ENCODE peak calls at places on chromosomes 7 and 10, in eight cellular contexts. C is cardiac muscle cell, E is HAP-1, U is colonic mucosa, O is testis, Q is fibroblast of lung, S is tibial artery, Y is left ventricle myocardium inferior. D is an unnamed sample.

GRCh38 chr7:157480651-157481050 is 143.8 kb downstream of the DNAJB6 start:
- DNase-seq in O (no peak), E (no peak), S (no peak), U (no peak), Y (no peak), C (no peak), Q (no peak), D (no peak)

GRCh38 chr10:73032536-73032935 is 64.1 kb downstream of the P4HA1 start:
- DNase-seq in U (no peak), C (no peak), S (no peak), E (no peak), Y (no peak), Q (no peak), O (no peak), D (no peak)

GRCh38 chr10:124685251-124685650 is 58.9 kb downstream of the FAM53B start:
- DNase-seq in Y (peak; percentile 57), U (no peak), Q (peak; percentile 25), C (no peak), S (peak; percentile 75), O (no peak), E (no peak), D (peak; percentile 83)

GRCh38 chr10:18290651-18291313 is 150.6 kb downstream of the CACNB2 start:
- DNase-seq in C (no peak), O (no peak), E (peak; percentile 73), Y (no peak), Q (no peak), S (no peak), U (no peak), D (no peak)

GRCh38 chr10:96632974-96633373 is 46.2 kb upstream of the TM9SF3 start:
- DNase-seq in O (no peak), Y (no peak), S (no peak), Q (no peak), U (no peak), E (no peak), C (peak; percentile 61), D (no peak)

GRCh38 chr7:130392456-130392860 is 12.2 kb downstream of the CPA1 start:
- DNase-seq in O (no peak), Y (no peak), S (no peak), C (no peak), Q (peak; percentile 82), E (no peak), U (no peak), D (no peak)

GRCh38 chr10:71244638-71245419 is 32.5 kb downstream of the UNC5B start:
- DNase-seq in C (no peak), E (no peak), Y (peak; percentile 71), S (peak; percentile 60), O (peak; percentile 67), Q (peak; percentile 76), U (no peak), D (peak; percentile 87)

GRCh38 chr10:4240641-4241197 is 455.7 kb upstream of the KLF6 start:
- DNase-seq in Y (no peak), E (no peak), C (no peak), O (no peak), Q (peak; percentile 93), S (no peak), U (no peak), D (no peak)

GRCh38 chr7:23852135-23852534 is 142.1 kb downstream of the STK31 start:
- DNase-seq in S (no peak), O (no peak), Y (no peak), Q (peak; percentile 33), E (no peak), C (no peak), U (no peak), D (no peak)

GRCh38 chr7:2015251-2015871 is 217.4 kb downstream of the MAD1L1 start:
- DNase-seq in O (no peak), Q (no peak), S (peak; percentile 16), C (no peak), Y (peak; percentile 7), E (no peak), U (no peak), D (peak; percentile 42)

GRCh38 chr10:58641708-58642107 is 129.0 kb downstream of the BICC1 start:
- DNase-seq in O (no peak), U (no peak), S (no peak), E (peak; percentile 25), C (no peak), Q (peak; percentile 95), Y (no peak), D (no peak)

GRCh38 chr10:110504111-110504735 is 6.5 kb downstream of the DUSP5 start:
- DNase-seq in E (no peak), C (no peak), Q (peak; percentile 81), U (peak; percentile 45), S (peak; percentile 47), Y (no peak), O (peak; percentile 43), D (peak; percentile 64)

GRCh38 chr7:148925836-148926235 is 41.7 kb upstream of the EZH2 start:
- DNase-seq in C (no peak), O (no peak), S (no peak), U (no peak), E (no peak), Q (no peak), Y (no peak), D (no peak)

GRCh38 chr7:22855049-22855392 is 32.4 kb upstream of the TOMM7 start:
- DNase-seq in Y (no peak), O (no peak), C (no peak), S (no peak), U (no peak), E (no peak), Q (no peak), D (no peak)

GRCh38 chr7:6154542-6155404 is 117.7 kb downstream of the CYTH3 start:
- DNase-seq in U (no peak), Q (no peak), S (no peak), E (no peak), C (no peak), Y (no peak), O (no peak), D (peak; percentile 83)

GRCh38 chr7:115561341-115562110 is 469.0 kb downstream of the TFEC start:
- DNase-seq in E (no peak), O (peak; percentile 29), S (no peak), Q (peak; percentile 95), U (no peak), Y (no peak), C (no peak), D (no peak)

GRCh38 chr7:55185321-55185802 is 166.5 kb downstream of the EGFR start:
- DNase-seq in S (no peak), O (no peak), C (no peak), E (no peak), Q (peak; percentile 35), Y (no peak), U (no peak), D (no peak)

GRCh38 chr10:114544045-114544659 is 113.9 kb downstream of the ABLIM1 start:
- DNase-seq in Q (no peak), Y (no peak), U (peak; percentile 62), S (no peak), O (no peak), C (no peak), E (no peak), D (peak; percentile 49)
- H3K4me1 ChIP-seq in Q (peaks cover 7% of the 10 kb centered on the region), Y (peaks cover 94% of the 10 kb centered on the region), U (peaks cover 13% of the 10 kb centered on the region), S (no peaks in the 10 kb centered on the region), O (no peaks in the 10 kb centered on the region), C (no peaks in the 10 kb centered on the region), E (no peaks in the 10 kb centered on the region), D (peaks cover 13% of the 10 kb centered on the region)

GRCh38 chr10:79195091-79195923 is 126.5 kb downstream of the ZMIZ1 start:
- DNase-seq in O (peak; percentile 91), Y (peak; percentile 86), U (peak; percentile 84), S (peak; percentile 85), Q (peak; percentile 81), E (peak; percentile 77), C (peak; percentile 94), D (peak; percentile 94)
- H3K4me1 ChIP-seq in O (peaks cover 9% of the 10 kb centered on the region), Y (peaks cover 69% of the 10 kb centered on the region), U (peaks cover 4% of the 10 kb centered on the region), S (peaks cover 10% of the 10 kb centered on the region), Q (peaks cover 35% of the 10 kb centered on the region), E (no peaks in the 10 kb centered on the region), C (peaks cover 31% of the 10 kb centered on the region), D (peaks cover 57% of the 10 kb centered on the region)

GRCh38 chr7:47458486-47458885 is 123.4 kb downstream of the TNS3 start:
- DNase-seq in O (no peak), Q (no peak), C (no peak), Y (no peak), U (no peak), S (no peak), E (no peak), D (no peak)
- H3K4me1 ChIP-seq in O (peaks cover 35% of the 10 kb centered on the region), Q (peaks cover 43% of the 10 kb centered on the region), C (no peaks in the 10 kb centered on the region), Y (peaks cover 62% of the 10 kb centered on the region), U (peaks cover 20% of the 10 kb centered on the region), S (peaks cover 28% of the 10 kb centered on the region), E (no peaks in the 10 kb centered on the region), D (peaks cover 30% of the 10 kb centered on the region)

DNA sequence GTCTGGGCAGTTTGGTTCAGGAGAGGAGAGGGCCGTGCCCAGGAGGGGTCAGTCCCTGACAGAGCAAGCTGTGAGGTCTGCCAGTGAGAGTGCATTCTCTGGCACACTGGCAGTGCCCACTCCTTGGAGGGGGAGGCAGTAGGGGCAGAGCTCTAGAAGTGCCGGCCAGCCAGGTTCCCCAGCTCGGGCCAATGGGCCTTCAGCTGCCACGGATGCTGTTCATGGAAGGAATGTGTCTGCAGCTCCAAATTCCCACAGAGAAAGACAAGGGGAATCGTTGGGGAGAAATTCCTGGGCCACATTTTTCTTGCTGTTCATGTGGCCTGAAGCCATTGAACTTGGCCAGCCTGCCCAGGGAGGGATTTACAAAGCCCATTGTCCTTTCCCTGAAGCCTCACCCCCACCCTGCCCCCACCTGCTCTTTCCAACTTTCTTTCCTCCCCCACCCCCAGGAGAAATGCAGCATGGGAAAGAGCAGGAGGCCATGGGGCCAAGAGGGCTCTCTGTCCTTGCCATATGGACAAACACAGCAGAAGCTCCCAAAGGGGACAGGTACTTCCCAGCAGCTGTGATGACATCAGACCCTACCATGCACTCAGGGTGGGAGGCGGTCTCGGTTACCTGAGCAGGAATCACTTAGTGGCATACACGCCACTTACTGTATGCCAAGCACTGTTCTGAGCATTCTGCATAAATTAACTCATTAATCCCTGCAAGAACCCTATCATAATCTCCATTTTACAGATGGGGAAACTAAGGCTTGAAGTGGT is 70.7 kb downstream of the ARHGAP22 start:
- DNase-seq in S (no peak), O (no peak), Y (no peak), U (no peak), C (peak; percentile 22), E (no peak), Q (peak; percentile 73), D (no peak)
- H3K4me1 ChIP-seq in S (no peaks in the 10 kb centered on the region), O (no peaks in the 10 kb centered on the region), Y (peaks cover 8% of the 10 kb centered on the region), U (no peaks in the 10 kb centered on the region), C (no peaks in the 10 kb centered on the region), E (no peaks in the 10 kb centered on the region), Q (peaks cover 4% of the 10 kb centered on the region), D (no peaks in the 10 kb centered on the region)

GRCh38 chr10:89889610-89890009 is 188.2 kb downstream of the KIF20B start:
- DNase-seq in S (no peak), Q (no peak), C (no peak), U (no peak), Y (no peak), E (no peak), O (no peak), D (no peak)

GRCh38 chr10:89887406-89887805 is 186.0 kb downstream of the KIF20B start:
- DNase-seq in E (no peak), Q (no peak), O (no peak), Y (no peak), S (no peak), C (no peak), U (no peak), D (no peak)

GRCh38 chr10:89888647-89889046 is 187.3 kb downstream of the KIF20B start:
- DNase-seq in O (no peak), C (no peak), Y (no peak), Q (no peak), U (no peak), S (no peak), E (no peak), D (no peak)

GRCh38 chr10:89891006-89891405 is 189.6 kb downstream of the KIF20B start:
- DNase-seq in S (no peak), C (no peak), Y (no peak), U (no peak), O (no peak), E (no peak), Q (peak; percentile 29), D (no peak)

GRCh38 chr10:89887830-89888229 is 186.4 kb downstream of the KIF20B start:
- DNase-seq in U (no peak), C (no peak), O (no peak), Y (no peak), S (no peak), E (peak; percentile 31), Q (no peak), D (no peak)
- H3K4me1 ChIP-seq in U (no peaks in the 10 kb centered on the region), C (no peaks in the 10 kb centered on the region), O (no peaks in the 10 kb centered on the region), Y (no peaks in the 10 kb centered on the region), S (no peaks in the 10 kb centered on the region), E (peaks cover 17% of the 10 kb centered on the region), Q (no peaks in the 10 kb centered on the region), D (no peaks in the 10 kb centered on the region)